ENCODE peak calls at places on chromosomes 16 and 17, in nine cellular contexts. Y is stimulated activated CD8-positive, alpha-beta memory T cell treated with anti-CD3 and anti-CD28 coated beads, Interleukin-7, amount 100 ng/mL, for 24 hours; D is cardiac fibroblast; T is naive thymus-derived CD4-positive, alpha-beta T cell; I is HEK293T; V is stimulated activated CD4-positive, alpha-beta T cell treated with anti-CD3 and anti-CD28 coated beads, Interleukin-1b, Interleukin-23, amount 100 ng/mL, for 24 hours; P is Peyer's patch; B is ACHN; E is cortex of kidney. F is an unnamed sample.

GRCh38 chr17:5758651-5759050 is 174.3 kb upstream of the NLRP1 start:
- DNase-seq in D (peak; percentile 57), V (no peak), I (no peak), B (peak; percentile 47), E (no peak), Y (no peak), T (no peak), P (no peak), F (peak; percentile 44)

GRCh38 chr16:21205303-21205702 is 6.1 kb downstream of the ZP2 start:
- DNase-seq in B (no peak), P (no peak), D (no peak), E (no peak), I (no peak), T (no peak), Y (no peak), V (no peak), F (no peak)

GRCh38 chr16:55323637-55324490 is at the start of gene IRX6:
- DNase-seq in I (peak; percentile 76), P (no peak), V (no peak), E (no peak), D (no peak), T (no peak), Y (no peak), B (peak; percentile 59), F (peak; percentile 77)

GRCh38 chr17:81599719-81600486 is 37.0 kb downstream of the NPLOC4 start:
- DNase-seq in B (no peak), V (no peak), E (no peak), Y (no peak), D (peak; percentile 69), I (no peak), P (no peak), T (no peak), F (no peak)

GRCh38 chr16:88005148-88005547 is 53.9 kb downstream of the BANP start:
- DNase-seq in B (no peak), P (no peak), T (no peak), E (no peak), Y (no peak), I (no peak), D (peak; percentile 8), V (no peak), F (peak; percentile 27)

GRCh38 chr16:74034862-74035261 is 261.8 kb upstream of the PSMD7 start:
- DNase-seq in E (no peak), T (no peak), D (peak; percentile 35), I (peak; percentile 32), V (no peak), P (no peak), Y (no peak), B (peak; percentile 21), F (peak; percentile 47)

GRCh38 chr16:55056585-55057520 is 126.2 kb downstream of the IRX5 start:
- DNase-seq in Y (no peak), B (no peak), D (no peak), I (peak; percentile 47), P (no peak), T (no peak), V (no peak), E (no peak), F (peak; percentile 4)

GRCh38 chr16:64094992-64095579 is 1026.8 kb downstream of the CDH11 start:
- DNase-seq in E (no peak), D (peak; percentile 66), V (no peak), T (no peak), B (no peak), P (no peak), I (no peak), Y (no peak), F (no peak)

GRCh38 chr17:2076461-2076984 is 21.6 kb downstream of the HIC1 start:
- DNase-seq in E (no peak), D (no peak), B (no peak), V (no peak), Y (no peak), T (no peak), P (peak; percentile 43), I (no peak), F (peak; percentile 37)

GRCh38 chr16:30700491-30700890 is 1.5 kb downstream of the SRCAP start:
- DNase-seq in I (no peak), V (no peak), E (no peak), B (no peak), D (no peak), P (no peak), T (no peak), Y (no peak), F (peak; percentile 5)

GRCh38 chr17:56289321-56289720 is 136.0 kb downstream of the ANKFN1 start:
- DNase-seq in D (no peak), E (no peak), Y (no peak), P (no peak), T (no peak), B (no peak), I (no peak), V (no peak), F (no peak)

GRCh38 chr17:61325382-61326073 is 74.1 kb upstream of the TBX2 start:
- DNase-seq in B (no peak), E (no peak), D (peak; percentile 96), Y (no peak), T (no peak), P (no peak), I (peak; percentile 39), V (no peak), F (no peak)

GRCh38 chr17:69012895-69013805 is 47.6 kb downstream of the ABCA9 start:
- DNase-seq in V (no peak), P (no peak), D (peak; percentile 70), I (no peak), B (no peak), E (no peak), Y (no peak), T (no peak), F (peak; percentile 40)

GRCh38 chr17:8916470-8916869 is 49.0 kb upstream of the PIK3R6 start:
- DNase-seq in I (no peak), Y (no peak), D (no peak), T (no peak), P (no peak), E (no peak), B (no peak), V (no peak), F (no peak)

GRCh38 chr17:27199948-27200347 is 94.0 kb upstream of the WSB1 start:
- DNase-seq in D (peak; percentile 9), I (no peak), B (no peak), T (no peak), V (no peak), P (no peak), Y (no peak), E (no peak), F (no peak)

GRCh38 chr17:32553168-32553567 is 66.4 kb downstream of the CDK5R1 start:
- DNase-seq in D (no peak), Y (no peak), P (no peak), I (no peak), T (no peak), B (no peak), V (no peak), E (no peak), F (no peak)

GRCh38 chr16:50281391-50282009 is 15.1 kb downstream of the ADCY7 start:
- DNase-seq in I (no peak), D (no peak), P (no peak), Y (no peak), E (no peak), T (no peak), V (no peak), B (no peak), F (no peak)

GRCh38 chr17:5711344-5711743 is 127.0 kb upstream of the NLRP1 start:
- DNase-seq in V (no peak), B (no peak), E (no peak), I (no peak), T (no peak), P (no peak), Y (no peak), D (no peak), F (no peak)

GRCh38 chr17:4514206-4514605 is 15.5 kb downstream of the SPNS2 start:
- DNase-seq in E (no peak), D (no peak), P (no peak), V (no peak), Y (no peak), T (no peak), I (no peak), B (no peak), F (peak; percentile 61)

GRCh38 chr16:31636433-31636832 is 108.7 kb downstream of the AHSP start:
- DNase-seq in D (no peak), Y (no peak), V (no peak), P (no peak), E (no peak), I (no peak), B (no peak), T (no peak), F (no peak)